ENCODE peak calls at places on chromosomes 11 and 22, in eight cellular contexts. D, K, F, J, M, O, R and T are unnamed samples.
A peak's percentile ranks its signal among the peaks of the same experiment; 100 is the strongest.

GRCh38 chr22:49197500-49197899 is 630.2 kb downstream of the BRD1 start:
- DNase-seq in D (no peak), K (no peak), F (no peak), J (peak; percentile 84), M (no peak), O (no peak), R (no peak), T (no peak)

GRCh38 chr11:11409916-11410315 is 56.9 kb upstream of the CSNK2A3 start:
- DNase-seq in D (no peak), K (no peak), F (no peak), J (no peak), M (no peak), O (no peak), R (no peak), T (no peak)

GRCh38 chr11:68038718-68039525 is at the start of gene TCIRG1:
- DNase-seq in D (peak; percentile 80), K (peak; percentile 82), F (peak; percentile 28), J (peak; percentile 98), M (peak; percentile 78), O (peak; percentile 83), R (peak; percentile 90), T (peak; percentile 26)

GRCh38 chr11:84412862-84413261 is 1126.7 kb upstream of the CCDC90B start:
- DNase-seq in D (no peak), K (no peak), F (no peak), J (no peak), M (no peak), O (no peak), R (no peak), T (no peak)

GRCh38 chr11:71488086-71488967 is 35.3 kb downstream of the NADSYN1 start:
- DNase-seq in D (no peak), K (no peak), F (no peak), J (peak; percentile 43), M (peak; percentile 33), O (peak; percentile 38), R (no peak), T (no peak)

GRCh38 chr11:72705442-72706365 is 31.5 kb upstream of the PDE2A start:
- DNase-seq in D (no peak), K (no peak), F (no peak), J (peak; percentile 90), M (no peak), O (no peak), R (no peak), T (no peak)

GRCh38 chr11:56885182-56885581 is 103.5 kb upstream of the OR5AK2 start:
- DNase-seq in D (no peak), K (no peak), F (no peak), J (no peak), M (no peak), O (no peak), R (no peak), T (no peak)

GRCh38 chr11:70128435-70128906 is 50.4 kb downstream of the ANO1 start:
- DNase-seq in D (peak; percentile 8), K (no peak), F (no peak), J (peak; percentile 83), M (no peak), O (no peak), R (no peak), T (no peak)

GRCh38 chr11:31958086-31958735 is 132.7 kb upstream of the RCN1 start:
- DNase-seq in D (peak; percentile 58), K (peak; percentile 74), F (peak; percentile 34), J (peak; percentile 82), M (peak; percentile 52), O (peak; percentile 24), R (peak; percentile 75), T (peak; percentile 40)

DNA sequence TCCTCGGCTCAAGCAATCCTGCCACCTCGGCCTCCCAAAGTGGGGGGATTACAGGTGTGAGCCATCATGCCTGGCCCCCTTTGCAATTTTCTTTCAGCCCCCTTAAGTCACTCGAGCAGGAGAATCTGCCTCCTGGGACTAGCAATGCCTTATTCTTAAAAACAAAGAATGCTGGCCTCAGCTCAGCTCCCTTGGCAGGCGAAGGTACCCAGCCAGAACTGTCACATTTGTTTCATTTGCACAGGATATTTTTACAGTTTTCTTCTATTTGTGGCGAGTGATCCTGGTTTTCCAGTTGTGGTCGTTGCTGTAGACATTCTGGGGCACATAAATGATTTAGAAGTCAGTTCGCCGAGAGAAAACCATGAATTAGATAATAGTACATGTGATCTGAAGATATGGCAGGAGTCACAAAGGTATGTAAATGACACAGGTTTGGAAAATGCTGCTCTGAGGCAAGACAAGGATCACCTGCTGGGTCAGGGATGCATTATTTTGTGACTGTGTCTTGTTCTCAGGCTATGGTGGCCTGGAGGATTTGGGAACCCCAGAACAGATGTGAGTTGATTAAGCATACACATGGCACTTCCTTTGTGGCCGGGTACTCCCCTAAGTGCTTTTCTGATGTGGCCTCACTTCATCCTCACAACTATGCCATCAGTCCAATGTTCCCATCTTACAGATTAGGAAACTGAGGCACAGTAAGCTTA is 51.2 kb upstream of the SLC22A12 start:
- DNase-seq in D (no peak), K (no peak), F (no peak), J (peak; percentile 55), M (no peak), O (no peak), R (no peak), T (no peak)
- H3K4me3 ChIP-seq in D (no peak overlapping the region), K (no peak overlapping the region), F (no peak overlapping the region), J (no peak overlapping the region), M (no peak overlapping the region), O (no peak overlapping the region), R (no peak overlapping the region), T (no peak overlapping the region)

GRCh38 chr22:24474649-24475048 is 20.5 kb upstream of the UPB1 start:
- DNase-seq in D (peak; percentile 8), K (no peak), F (no peak), J (no peak), M (peak; percentile 27), O (peak; percentile 48), R (no peak), T (no peak)
- H3K4me3 ChIP-seq in D (no peak overlapping the region), K (no peak overlapping the region), F (no peak overlapping the region), J (no peak overlapping the region), M (no peak overlapping the region), O (no peak overlapping the region), R (no peak overlapping the region), T (no peak overlapping the region)

GRCh38 chr11:803770-804598 is 1.0 kb downstream of the PIDD1 start:
- DNase-seq in D (no peak), K (no peak), F (no peak), J (peak; percentile 82), M (no peak), O (peak; percentile 22), R (no peak), T (no peak)
- H3K4me3 ChIP-seq in D (peak overlapping the region; percentile 65), K (peak overlapping the region; percentile 95), F (peak overlapping the region; percentile 66), J (peak overlapping the region; percentile 59), M (peak overlapping the region; percentile 63), O (peak overlapping the region; percentile 91), R (peak overlapping the region; percentile 77), T (peak overlapping the region; percentile 66)

GRCh38 chr11:74464746-74465145 is 2.6 kb downstream of the KCNE3 start:
- DNase-seq in D (no peak), K (no peak), F (no peak), J (no peak), M (no peak), O (no peak), R (no peak), T (no peak)

GRCh38 chr11:74463216-74463615 is 4.1 kb downstream of the KCNE3 start:
- DNase-seq in D (no peak), K (no peak), F (no peak), J (no peak), M (no peak), O (no peak), R (no peak), T (no peak)

GRCh38 chr11:74460481-74461154 is 6.7 kb downstream of the KCNE3 start:
- DNase-seq in D (peak; percentile 66), K (no peak), F (no peak), J (no peak), M (peak; percentile 38), O (no peak), R (no peak), T (no peak)

GRCh38 chr11:74462009-74462408 is 5.3 kb downstream of the KCNE3 start:
- DNase-seq in D (peak; percentile 57), K (no peak), F (no peak), J (peak; percentile 79), M (peak; percentile 61), O (peak; percentile 40), R (peak; percentile 84), T (no peak)

GRCh38 chr11:74462631-74463030 is 4.7 kb downstream of the KCNE3 start:
- DNase-seq in D (no peak), K (no peak), F (no peak), J (no peak), M (no peak), O (no peak), R (no peak), T (no peak)
- H3K4me3 ChIP-seq in D (no peak overlapping the region), K (no peak overlapping the region), F (no peak overlapping the region), J (no peak overlapping the region), M (no peak overlapping the region), O (no peak overlapping the region), R (no peak overlapping the region), T (no peak overlapping the region)

DNA sequence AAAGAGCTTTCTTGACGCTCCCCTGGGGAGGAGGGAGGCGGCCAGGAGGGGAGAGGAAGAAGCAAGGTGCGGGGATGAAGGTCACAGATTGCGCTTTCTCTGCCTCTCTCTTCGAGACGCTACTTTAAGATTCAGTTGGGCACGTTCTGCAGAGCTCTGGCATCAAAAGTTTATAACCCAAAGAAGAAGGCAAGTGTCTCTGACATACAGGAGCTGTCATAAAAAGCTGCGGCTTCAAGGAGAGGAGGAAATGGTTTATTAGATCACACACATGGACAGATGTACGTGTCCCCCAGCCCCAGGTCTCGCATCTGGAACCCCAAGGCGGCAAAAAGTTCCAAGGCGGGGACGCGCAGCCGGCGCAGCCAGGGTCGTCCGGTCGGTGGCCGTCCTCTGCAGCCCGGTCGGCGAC is 589.0 kb downstream of the OPCML start:
- DNase-seq in D (peak; percentile 13), K (no peak), F (no peak), J (no peak), M (peak; percentile 17), O (peak; percentile 14), R (no peak), T (no peak)
- H3K4me3 ChIP-seq in D (peak overlapping the region; percentile 57), K (no peak overlapping the region), F (no peak overlapping the region), J (peak overlapping the region; percentile 67), M (peak overlapping the region; percentile 37), O (peak overlapping the region; percentile 78), R (peak overlapping the region; percentile 54), T (no peak overlapping the region)

GRCh38 chr11:118740892-118741291 is 50.1 kb downstream of the DDX6 start:
- DNase-seq in D (peak; percentile 19), K (no peak), F (no peak), J (no peak), M (no peak), O (no peak), R (no peak), T (no peak)

GRCh38 chr11:118734031-118734430 is 54.6 kb upstream of the TREH start:
- DNase-seq in D (no peak), K (no peak), F (no peak), J (no peak), M (no peak), O (no peak), R (no peak), T (no peak)

GRCh38 chr11:118735203-118735602 is 55.8 kb upstream of the TREH start:
- DNase-seq in D (no peak), K (no peak), F (no peak), J (no peak), M (no peak), O (no peak), R (no peak), T (no peak)
- H3K4me3 ChIP-seq in D (no peak overlapping the region), K (no peak overlapping the region), F (no peak overlapping the region), J (no peak overlapping the region), M (no peak overlapping the region), O (no peak overlapping the region), R (no peak overlapping the region), T (no peak overlapping the region)

DNA sequence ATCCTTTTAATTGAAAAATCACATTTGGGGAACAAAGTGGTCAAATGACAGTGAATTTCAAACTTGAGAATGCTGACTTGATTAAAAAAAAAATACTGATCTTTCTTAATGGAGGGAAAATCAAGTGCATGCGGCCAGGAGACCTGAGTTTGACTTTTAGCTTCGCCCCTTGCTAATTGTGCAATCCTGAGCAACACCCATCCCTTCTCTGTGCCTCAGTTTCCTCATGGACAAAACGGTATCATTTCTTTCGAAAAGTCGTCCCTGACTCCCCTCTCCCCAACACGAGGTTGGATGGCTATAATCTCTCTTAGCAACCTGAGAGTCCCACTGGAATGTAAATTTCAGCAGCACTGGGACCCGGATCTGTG is 959 bp upstream of the FJX1 start:
- DNase-seq in D (no peak), K (no peak), F (no peak), J (no peak), M (no peak), O (no peak), R (no peak), T (no peak)
- H3K4me3 ChIP-seq in D (peak overlapping the region; percentile 68), K (no peak overlapping the region), F (no peak overlapping the region), J (peak overlapping the region; percentile 60), M (no peak overlapping the region), O (peak overlapping the region; percentile 84), R (peak overlapping the region; percentile 80), T (no peak overlapping the region)